ENCODE peak calls at places on chromosomes 11 and 22, in four cellular contexts. One of them, this sample, is unnamed.

GRCh38 chr11:725624-726202 is 19.7 kb downstream of the EPS8L2 start:
- DNase-seq in gastrocnemius medialis: no peak
- DNase-seq in neural progenitor cell: peak; percentile 52
- DNase-seq in H7: peak; percentile 93
- DNase-seq in this sample: no peak

GRCh38 chr11:72738199-72739141 is 13.7 kb downstream of the ARAP1 start:
- DNase-seq in H7: peak; percentile 59
- DNase-seq in gastrocnemius medialis: no peak
- DNase-seq in neural progenitor cell: no peak
- DNase-seq in this sample: peak; percentile 79

GRCh38 chr22:37551981-37552380 is 8.3 kb upstream of the CDC42EP1 start:
- DNase-seq in H7: peak; percentile 57
- DNase-seq in neural progenitor cell: peak; percentile 56
- DNase-seq in gastrocnemius medialis: no peak
- DNase-seq in this sample: no peak

GRCh38 chr11:32456864-32457263 is 21.5 kb upstream of the WT1 start:
- DNase-seq in gastrocnemius medialis: no peak
- DNase-seq in neural progenitor cell: no peak
- DNase-seq in H7: no peak
- DNase-seq in this sample: no peak

GRCh38 chr11:93370260-93370659 is 39.7 kb downstream of the DEUP1 start:
- DNase-seq in H7: no peak
- DNase-seq in gastrocnemius medialis: no peak
- DNase-seq in neural progenitor cell: no peak
- DNase-seq in this sample: no peak

GRCh38 chr11:45593992-45594391 is 71.4 kb downstream of the CHST1 start:
- DNase-seq in gastrocnemius medialis: no peak
- DNase-seq in neural progenitor cell: no peak
- DNase-seq in H7: peak; percentile 40
- DNase-seq in this sample: no peak

GRCh38 chr11:48078661-48079060 is 98.3 kb downstream of the PTPRJ start:
- DNase-seq in neural progenitor cell: no peak
- DNase-seq in H7: no peak
- DNase-seq in gastrocnemius medialis: no peak
- DNase-seq in this sample: no peak

GRCh38 chr11:93054881-93055280 is 85.4 kb downstream of the MTNR1B start:
- DNase-seq in H7: no peak
- DNase-seq in gastrocnemius medialis: no peak
- DNase-seq in neural progenitor cell: no peak
- DNase-seq in this sample: peak; percentile 6

GRCh38 chr11:12706531-12707499 is 32.6 kb downstream of the TEAD1 start:
- DNase-seq in H7: no peak
- DNase-seq in gastrocnemius medialis: peak; percentile 27
- DNase-seq in neural progenitor cell: no peak
- DNase-seq in this sample: no peak

GRCh38 chr11:818396-819128 is at the start of gene PNPLA2:
- DNase-seq in H7: no peak
- DNase-seq in neural progenitor cell: no peak
- DNase-seq in gastrocnemius medialis: no peak
- DNase-seq in this sample: no peak

GRCh38 chr11:108220721-108221346 is 1.6 kb downstream of the NPAT start:
- DNase-seq in gastrocnemius medialis: no peak
- DNase-seq in H7: no peak
- DNase-seq in neural progenitor cell: no peak
- DNase-seq in this sample: no peak

GRCh38 chr22:25141994-25142620 is 57.6 kb upstream of the CRYBB3 start:
- DNase-seq in neural progenitor cell: peak; percentile 70
- DNase-seq in gastrocnemius medialis: no peak
- DNase-seq in H7: peak; percentile 75
- DNase-seq in this sample: no peak

GRCh38 chr22:45991108-45991507 is 14.1 kb upstream of the WNT7B start:
- DNase-seq in gastrocnemius medialis: no peak
- DNase-seq in neural progenitor cell: no peak
- DNase-seq in H7: no peak
- DNase-seq in this sample: no peak

GRCh38 chr22:37639070-37639760 is at the start of gene SH3BP1:
- DNase-seq in neural progenitor cell: peak; percentile 80
- DNase-seq in H7: peak; percentile 96
- DNase-seq in gastrocnemius medialis: no peak
- DNase-seq in this sample: peak; percentile 70

GRCh38 chr11:128367573-128367972 is 219.8 kb downstream of the ETS1 start:
- DNase-seq in neural progenitor cell: no peak
- DNase-seq in gastrocnemius medialis: no peak
- DNase-seq in H7: no peak
- DNase-seq in this sample: peak; percentile 32

GRCh38 chr22:16915711-16916110 is 90.5 kb upstream of the XKR3 start:
- DNase-seq in H7: no peak
- DNase-seq in neural progenitor cell: no peak
- DNase-seq in gastrocnemius medialis: no peak
- DNase-seq in this sample: no peak

GRCh38 chr11:3109921-3110706 is 52.9 kb upstream of the CARS1 start:
- DNase-seq in H7: peak; percentile 97
- DNase-seq in gastrocnemius medialis: peak; percentile 39
- DNase-seq in neural progenitor cell: peak; percentile 59
- DNase-seq in this sample: no peak

GRCh38 chr11:6693342-6694228 is 10.4 kb upstream of the MRPL17 start:
- DNase-seq in H7: no peak
- DNase-seq in neural progenitor cell: no peak
- DNase-seq in gastrocnemius medialis: peak; percentile 18
- DNase-seq in this sample: no peak

GRCh38 chr11:68928481-68928880 is 24.8 kb downstream of the IGHMBP2 start:
- DNase-seq in gastrocnemius medialis: no peak
- DNase-seq in neural progenitor cell: no peak
- DNase-seq in H7: no peak
- DNase-seq in this sample: no peak

GRCh38 chr11:12266943-12267342 is 110.4 kb upstream of the PARVA start:
- DNase-seq in gastrocnemius medialis: no peak
- DNase-seq in H7: peak; percentile 73
- DNase-seq in neural progenitor cell: no peak
- DNase-seq in this sample: no peak

GRCh38 chr22:21587803-21588611 is 20.5 kb downstream of the UBE2L3 start:
- DNase-seq in H7: peak; percentile 14
- DNase-seq in gastrocnemius medialis: no peak
- DNase-seq in neural progenitor cell: no peak
- DNase-seq in this sample: peak; percentile 40
- H3K4me3 ChIP-seq in H7: no peak overlapping the region
- H3K4me3 ChIP-seq in gastrocnemius medialis: no peak overlapping the region
- H3K4me3 ChIP-seq in neural progenitor cell: no peak overlapping the region
- H3K4me3 ChIP-seq in this sample: no peak overlapping the region

GRCh38 chr11:34359548-34359891 is 1.7 kb upstream of the ABTB2 start:
- DNase-seq in neural progenitor cell: peak; percentile 13
- DNase-seq in gastrocnemius medialis: no peak
- DNase-seq in H7: peak; percentile 51
- DNase-seq in this sample: no peak
- H3K4me3 ChIP-seq in neural progenitor cell: peak overlapping the region; percentile 59
- H3K4me3 ChIP-seq in gastrocnemius medialis: peak overlapping the region; percentile 71
- H3K4me3 ChIP-seq in H7: no peak overlapping the region
- H3K4me3 ChIP-seq in this sample: peak overlapping the region; percentile 68

GRCh38 chr22:31753005-31753633 is 700 bp upstream of the DEPDC5 start:
- DNase-seq in neural progenitor cell: peak; percentile 93
- DNase-seq in H7: peak; percentile 83
- DNase-seq in gastrocnemius medialis: peak; percentile 3
- DNase-seq in this sample: peak; percentile 47

GRCh38 chr22:31749636-31750364 is at the start of gene PRR14L:
- DNase-seq in neural progenitor cell: peak; percentile 98
- DNase-seq in gastrocnemius medialis: peak; percentile 96
- DNase-seq in H7: peak; percentile 98
- DNase-seq in this sample: peak; percentile 98

GRCh38 chr22:31750365-31751284 is 693 bp upstream of the PRR14L start:
- DNase-seq in gastrocnemius medialis: no peak
- DNase-seq in H7: no peak
- DNase-seq in neural progenitor cell: no peak
- DNase-seq in this sample: no peak

GRCh38 chr22:31753634-31754471 is at the start of gene DEPDC5:
- DNase-seq in gastrocnemius medialis: peak; percentile 91
- DNase-seq in neural progenitor cell: peak; percentile 97
- DNase-seq in H7: peak; percentile 99
- DNase-seq in this sample: peak; percentile 98

DNA sequence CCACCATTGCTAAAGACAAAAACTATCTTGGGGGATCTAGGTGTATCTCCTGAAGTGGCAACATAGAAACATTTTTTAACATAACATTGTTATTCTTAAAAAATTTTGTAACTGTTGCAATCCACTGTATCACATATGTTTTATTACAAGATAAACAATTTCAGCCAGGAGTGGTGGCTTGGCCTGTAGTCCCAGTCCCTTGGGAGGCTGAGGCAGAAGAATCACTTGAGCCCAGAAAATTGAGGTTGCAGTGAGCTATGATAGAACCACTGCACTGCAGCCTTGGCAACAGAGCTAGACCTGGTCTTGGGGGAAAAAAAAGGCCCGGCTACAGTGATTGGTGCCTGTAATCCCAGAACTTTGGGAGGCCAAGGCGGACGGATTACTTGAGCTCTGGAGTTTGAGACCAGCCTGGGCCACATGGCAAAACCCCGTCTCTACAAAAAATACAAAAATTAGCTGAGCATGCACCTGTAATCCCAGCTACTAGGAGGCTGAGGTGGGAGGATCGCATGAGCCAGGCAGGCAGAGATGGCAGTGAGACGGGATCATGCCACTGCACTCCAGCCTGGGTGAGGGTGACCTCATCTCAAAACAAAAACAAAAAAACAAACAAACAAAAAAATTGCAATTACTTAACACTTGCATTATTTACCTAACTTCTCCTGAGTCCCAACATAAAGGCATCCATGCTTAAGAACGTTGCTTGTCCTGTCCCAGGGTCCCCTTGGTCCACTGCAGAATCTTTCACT is 1.5 kb upstream of the DEPDC5 start:
- DNase-seq in H7: no peak
- DNase-seq in gastrocnemius medialis: no peak
- DNase-seq in neural progenitor cell: no peak
- DNase-seq in this sample: no peak
- H3K4me3 ChIP-seq in H7: no peak overlapping the region
- H3K4me3 ChIP-seq in gastrocnemius medialis: no peak overlapping the region
- H3K4me3 ChIP-seq in neural progenitor cell: peak overlapping the region; percentile 71
- H3K4me3 ChIP-seq in this sample: no peak overlapping the region

GRCh38 chr22:39349506-39349966 is 255 bp upstream of the SYNGR1 start:
- DNase-seq in gastrocnemius medialis: no peak
- DNase-seq in H7: peak; percentile 100
- DNase-seq in neural progenitor cell: peak; percentile 88
- DNase-seq in this sample: peak; percentile 52

GRCh38 chr22:39352301-39352867 is 2.6 kb downstream of the SYNGR1 start:
- DNase-seq in gastrocnemius medialis: no peak
- DNase-seq in neural progenitor cell: no peak
- DNase-seq in H7: peak; percentile 40
- DNase-seq in this sample: no peak

GRCh38 chr22:39349967-39350802 is at the start of gene SYNGR1:
- DNase-seq in neural progenitor cell: peak; percentile 77
- DNase-seq in H7: no peak
- DNase-seq in gastrocnemius medialis: no peak
- DNase-seq in this sample: no peak

GRCh38 chr22:39351689-39352214 is 2.0 kb downstream of the SYNGR1 start:
- DNase-seq in gastrocnemius medialis: no peak
- DNase-seq in neural progenitor cell: no peak
- DNase-seq in H7: peak; percentile 72
- DNase-seq in this sample: no peak

GRCh38 chr22:39350803-39351688 is 1.3 kb downstream of the SYNGR1 start:
- DNase-seq in neural progenitor cell: no peak
- DNase-seq in gastrocnemius medialis: no peak
- DNase-seq in H7: peak; percentile 53
- DNase-seq in this sample: no peak
- H3K4me3 ChIP-seq in neural progenitor cell: peak overlapping the region; percentile 89
- H3K4me3 ChIP-seq in gastrocnemius medialis: peak overlapping the region; percentile 69
- H3K4me3 ChIP-seq in H7: peak overlapping the region; percentile 76
- H3K4me3 ChIP-seq in this sample: no peak overlapping the region

DNA sequence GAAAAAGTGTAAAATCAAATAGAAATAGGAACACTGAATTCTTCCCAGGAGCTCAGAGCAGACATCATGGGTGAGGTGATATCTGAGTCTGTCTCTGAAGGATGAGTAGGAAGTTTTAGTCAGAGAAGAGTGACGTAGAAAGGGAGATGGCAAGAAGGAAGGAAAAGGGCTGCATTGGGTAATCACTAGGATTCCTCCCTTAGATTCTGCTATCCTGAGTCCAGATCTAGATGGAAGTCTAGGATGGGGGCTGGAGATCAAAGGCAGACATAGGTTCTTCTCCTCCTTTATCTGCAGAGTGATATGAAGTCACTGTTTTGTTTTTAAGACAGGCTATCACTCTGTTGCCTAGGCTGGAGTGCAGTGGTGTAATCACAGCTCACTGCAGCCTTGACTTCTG is 30.4 kb downstream of the POU2F3 start:
- DNase-seq in neural progenitor cell: no peak
- DNase-seq in gastrocnemius medialis: no peak
- DNase-seq in H7: no peak
- DNase-seq in this sample: no peak
- H3K4me3 ChIP-seq in neural progenitor cell: no peak overlapping the region
- H3K4me3 ChIP-seq in gastrocnemius medialis: no peak overlapping the region
- H3K4me3 ChIP-seq in H7: no peak overlapping the region
- H3K4me3 ChIP-seq in this sample: no peak overlapping the region

GRCh38 chr11:102287963-102288744 is 29.1 kb upstream of the BIRC3 start:
- DNase-seq in neural progenitor cell: peak; percentile 86
- DNase-seq in gastrocnemius medialis: no peak
- DNase-seq in H7: peak; percentile 80
- DNase-seq in this sample: peak; percentile 37
- H3K4me3 ChIP-seq in neural progenitor cell: no peak overlapping the region
- H3K4me3 ChIP-seq in gastrocnemius medialis: no peak overlapping the region
- H3K4me3 ChIP-seq in H7: no peak overlapping the region
- H3K4me3 ChIP-seq in this sample: no peak overlapping the region

GRCh38 chr11:65558785-65559509 is 788 bp upstream of the LTBP3 start:
- DNase-seq in neural progenitor cell: no peak
- DNase-seq in H7: peak; percentile 78
- DNase-seq in gastrocnemius medialis: no peak
- DNase-seq in this sample: no peak
- H3K4me3 ChIP-seq in neural progenitor cell: peak overlapping the region; percentile 71
- H3K4me3 ChIP-seq in H7: peak overlapping the region; percentile 69
- H3K4me3 ChIP-seq in gastrocnemius medialis: peak overlapping the region; percentile 66
- H3K4me3 ChIP-seq in this sample: no peak overlapping the region

GRCh38 chr22:28514314-28514713 is 165.3 kb downstream of the TTC28 start:
- DNase-seq in H7: no peak
- DNase-seq in neural progenitor cell: no peak
- DNase-seq in gastrocnemius medialis: no peak
- DNase-seq in this sample: no peak
- H3K4me3 ChIP-seq in H7: no peak overlapping the region
- H3K4me3 ChIP-seq in neural progenitor cell: no peak overlapping the region
- H3K4me3 ChIP-seq in gastrocnemius medialis: no peak overlapping the region
- H3K4me3 ChIP-seq in this sample: no peak overlapping the region

GRCh38 chr22:27800250-27801131 is 1.1 kb downstream of the MN1 start:
- DNase-seq in H7: peak; percentile 87
- DNase-seq in gastrocnemius medialis: no peak
- DNase-seq in neural progenitor cell: peak; percentile 77
- DNase-seq in this sample: no peak
- H3K4me3 ChIP-seq in H7: peak overlapping the region; percentile 76
- H3K4me3 ChIP-seq in gastrocnemius medialis: peak overlapping the region; percentile 85
- H3K4me3 ChIP-seq in neural progenitor cell: peak overlapping the region; percentile 68
- H3K4me3 ChIP-seq in this sample: no peak overlapping the region

This sample was measured in GM06990.